ENCODE peak calls at places on chromosomes 7 and 10, in six cellular contexts. H is kidney; X is CD4-positive, alpha-beta T cell; B is fibroblast of lung; A is effector memory CD4-positive, alpha-beta T cell; D is CD8-positive, alpha-beta memory T cell. S is an unnamed sample.

GRCh38 chr7:112058654-112059053 is 147.5 kb downstream of the DOCK4 start:
- DNase-seq in H (no peak), X (no peak), A (no peak), B (no peak), D (no peak), S (no peak)

GRCh38 chr10:100907175-100907574 is 5.6 kb upstream of the SLF2 start:
- DNase-seq in D (no peak), H (no peak), B (no peak), A (no peak), X (no peak), S (no peak)

GRCh38 chr7:151009340-151010001 is 14.8 kb downstream of the ATG9B start:
- DNase-seq in H (peak; percentile 76), D (no peak), A (no peak), X (no peak), B (no peak), S (no peak)

GRCh38 chr10:106038246-106038645 is 1126.3 kb downstream of the SORCS1 start:
- DNase-seq in B (no peak), D (no peak), X (no peak), A (no peak), H (no peak), S (no peak)

GRCh38 chr7:34236057-34236456 is 330.7 kb downstream of the BMPER start:
- DNase-seq in A (no peak), B (no peak), H (no peak), X (no peak), D (no peak), S (no peak)

GRCh38 chr7:111083423-111083822 is 7.5 kb upstream of the LRRN3 start:
- DNase-seq in D (peak; percentile 84), B (no peak), A (peak; percentile 14), H (no peak), X (peak; percentile 29), S (peak; percentile 13)

GRCh38 chr7:116511552-116512523 is 12.3 kb downstream of the CAV2 start:
- DNase-seq in H (no peak), A (no peak), B (peak; percentile 39), X (no peak), D (no peak), S (no peak)

GRCh38 chr7:23072043-23072442 is 33.5 kb upstream of the KLHL7 start:
- DNase-seq in A (no peak), D (no peak), H (no peak), B (peak; percentile 55), X (no peak), S (no peak)

GRCh38 chr10:30000802-30001571 is 58.4 kb downstream of the JCAD start:
- DNase-seq in X (no peak), B (peak; percentile 92), H (peak; percentile 80), A (no peak), D (no peak), S (no peak)

GRCh38 chr7:75980126-75980864 is 14.1 kb downstream of the TMEM120A start:
- DNase-seq in H (peak; percentile 82), D (no peak), A (no peak), X (no peak), B (no peak), S (no peak)

GRCh38 chr10:48609441-48609840 is 4.6 kb upstream of the ARHGAP22 start:
- DNase-seq in H (no peak), B (no peak), X (no peak), D (no peak), A (no peak), S (no peak)

GRCh38 chr7:15557186-15557585 is 4.6 kb downstream of the AGMO start:
- DNase-seq in D (no peak), B (no peak), X (no peak), H (no peak), A (no peak), S (no peak)

GRCh38 chr10:71368639-71369038 is 28.1 kb upstream of the CDH23 start:
- DNase-seq in H (no peak), D (no peak), B (no peak), A (no peak), X (no peak), S (no peak)

GRCh38 chr7:33248663-33249062 is 119.3 kb downstream of the BBS9 start:
- DNase-seq in D (no peak), H (no peak), A (no peak), X (no peak), B (peak; percentile 8), S (no peak)

GRCh38 chr10:42691361-42692120 is 53.2 kb upstream of the ZNF33B start:
- DNase-seq in B (no peak), X (no peak), H (no peak), A (no peak), D (no peak), S (no peak)

GRCh38 chr10:18144928-18145327 is 4.7 kb downstream of the CACNB2 start:
- DNase-seq in H (no peak), A (no peak), B (peak; percentile 72), D (no peak), X (no peak), S (no peak)

GRCh38 chr10:42866115-42866995 is 83.8 kb downstream of the BMS1 start:
- DNase-seq in B (peak; percentile 67), X (peak; percentile 23), H (peak; percentile 93), A (peak; percentile 15), D (peak; percentile 46), S (peak; percentile 32)

GRCh38 chr7:101728128-101728527 is 89.3 kb upstream of the CUX1 start:
- DNase-seq in D (no peak), B (no peak), X (no peak), A (no peak), H (no peak), S (no peak)

GRCh38 chr7:158613481-158613880 is 25.9 kb upstream of the PTPRN2 start:
- DNase-seq in B (no peak), H (no peak), D (no peak), A (no peak), X (no peak), S (peak; percentile 12)

GRCh38 chr10:15181576-15182156 is 13.2 kb upstream of the NMT2 start:
- DNase-seq in B (no peak), D (no peak), X (no peak), H (no peak), A (no peak), S (no peak)

GRCh38 chr10:33125522-33125921 is 167.5 kb upstream of the ITGB1 start:
- DNase-seq in X (no peak), B (no peak), H (no peak), A (no peak), D (no peak), S (no peak)

GRCh38 chr7:31948041-31948440 is 122.2 kb downstream of the PDE1C start:
- DNase-seq in A (no peak), D (no peak), X (no peak), H (no peak), B (peak; percentile 87), S (no peak)

GRCh38 chr7:28002638-28003037 is 178.0 kb downstream of the JAZF1 start:
- DNase-seq in X (no peak), B (no peak), A (no peak), D (no peak), H (no peak), S (no peak)

GRCh38 chr7:108268200-108268820 is 138.1 kb upstream of the LAMB4 start:
- DNase-seq in X (no peak), H (no peak), A (no peak), D (no peak), B (no peak), S (no peak)

GRCh38 chr10:38032881-38033280 is 22.4 kb downstream of the ZNF33A start:
- DNase-seq in D (no peak), X (no peak), B (peak; percentile 23), H (no peak), A (no peak), S (no peak)

GRCh38 chr7:1016577-1017531 is 27.5 kb upstream of the GPR146 start:
- DNase-seq in X (no peak), A (no peak), H (peak; percentile 67), B (no peak), D (no peak), S (no peak)

GRCh38 chr10:72261323-72262018 is 12.3 kb upstream of the DDIT4 start:
- DNase-seq in X (no peak), A (peak; percentile 31), H (no peak), B (no peak), D (no peak), S (no peak)

GRCh38 chr10:110664483-110665420 is 20.6 kb downstream of the RBM20 start:
- DNase-seq in A (no peak), X (no peak), H (no peak), D (no peak), B (peak; percentile 88), S (no peak)

GRCh38 chr10:93392111-93392510 is 90.0 kb downstream of the MYOF start:
- DNase-seq in B (no peak), H (no peak), X (no peak), A (no peak), D (no peak), S (no peak)
- H3K27ac ChIP-seq in B (no peak overlapping the region), H (no peak overlapping the region), X (no peak overlapping the region), A (no peak overlapping the region), D (no peak overlapping the region), S (no peak overlapping the region)

DNA sequence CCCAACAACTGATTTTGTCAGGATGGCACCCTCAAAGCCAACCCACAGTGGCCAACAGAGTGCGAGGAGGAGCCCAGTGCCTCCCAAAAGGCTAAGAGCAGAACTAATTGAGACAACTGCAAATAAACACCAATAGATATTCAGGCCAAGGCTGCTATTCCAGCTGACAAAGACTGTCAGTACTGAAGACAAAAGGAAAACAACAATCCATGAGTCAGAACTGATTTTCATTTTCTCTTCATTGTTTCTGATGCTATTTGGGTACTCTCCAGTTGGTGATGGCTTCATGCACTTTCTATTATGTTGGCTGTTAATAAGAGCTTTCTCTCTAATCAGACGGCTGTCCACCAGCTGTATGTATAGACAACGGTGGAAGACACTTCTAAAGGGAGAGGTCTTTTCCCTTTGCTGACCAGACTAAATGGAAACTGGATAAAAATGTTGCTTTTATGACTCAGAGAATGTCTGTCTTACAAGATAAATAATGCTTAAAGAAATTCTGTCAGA is 515.9 kb downstream of the PARD3 start:
- DNase-seq in B (peak; percentile 55), D (no peak), H (no peak), A (no peak), X (no peak), S (no peak)
- H3K27ac ChIP-seq in B (no peak overlapping the region), D (no peak overlapping the region), H (no peak overlapping the region), A (no peak overlapping the region), X (no peak overlapping the region), S (no peak overlapping the region)

GRCh38 chr10:28984431-28984830 is 304.4 kb upstream of the LYZL1 start:
- DNase-seq in B (peak; percentile 85), D (no peak), H (peak; percentile 96), X (no peak), A (no peak), S (no peak)
- H3K27ac ChIP-seq in B (no peak overlapping the region), D (no peak overlapping the region), H (no peak overlapping the region), X (no peak overlapping the region), A (no peak overlapping the region), S (no peak overlapping the region)

GRCh38 chr10:88081457-88082054 is 218.1 kb downstream of the PTEN start:
- DNase-seq in X (no peak), H (no peak), A (no peak), D (no peak), B (no peak), S (no peak)
- H3K27ac ChIP-seq in X (no peak overlapping the region), H (no peak overlapping the region), A (no peak overlapping the region), D (no peak overlapping the region), B (no peak overlapping the region), S (no peak overlapping the region)

GRCh38 chr10:104065748-104066147 is 19.9 kb downstream of the COL17A1 start:
- DNase-seq in H (no peak), X (no peak), A (no peak), D (no peak), B (no peak), S (no peak)
- H3K27ac ChIP-seq in H (no peak overlapping the region), X (no peak overlapping the region), A (no peak overlapping the region), D (no peak overlapping the region), B (no peak overlapping the region), S (no peak overlapping the region)

S was measured in CD4-positive, CD25-positive, alpha-beta regulatory T cell.